ENCODE peak calls at places on chromosomes 1 and 21, in eight cellular contexts. K is anterior cingulate cortex; Z is uterus; V is NCI-H524; M is T-cell; T is GDM1; W is activated CD8-positive, alpha-beta memory T cell treated with anti-CD3 and anti-CD28 coated beads, Interleukin-2, amount 50 U/mL, for 4 hours; I is activated naive CD4-positive, alpha-beta T cell. H is an unnamed sample.
A peak's percentile ranks its signal among the peaks of the same experiment; 100 is the strongest.

GRCh38 chr1:115133440-115133839 is 44.1 kb upstream of the TSPAN2 start:
- DNase-seq in W (no peak), T (no peak), Z (no peak), K (no peak), M (no peak), I (no peak), V (no peak), H (no peak)

GRCh38 chr21:35227774-35228173 is 178.7 kb upstream of the RUNX1 start:
- DNase-seq in T (no peak), V (no peak), M (no peak), W (no peak), K (no peak), Z (no peak), I (no peak), H (peak; percentile 60)

GRCh38 chr1:24185056-24185455 is 2.0 kb downstream of the IFNLR1 start:
- DNase-seq in K (no peak), I (no peak), W (no peak), T (no peak), Z (no peak), V (no peak), M (no peak), H (no peak)

GRCh38 chr1:101288491-101288944 is 51.7 kb downstream of the S1PR1 start:
- DNase-seq in M (peak; percentile 43), V (peak; percentile 11), W (peak; percentile 66), K (peak; percentile 49), Z (peak; percentile 52), T (peak; percentile 40), I (peak; percentile 24), H (peak; percentile 65)

GRCh38 chr1:70415882-70416281 is 4.8 kb downstream of the CTH start:
- DNase-seq in K (no peak), M (no peak), Z (no peak), W (no peak), I (no peak), T (no peak), V (no peak), H (no peak)

GRCh38 chr1:234437423-234438171 is 41.4 kb downstream of the TARBP1 start:
- DNase-seq in W (no peak), T (no peak), V (no peak), K (no peak), Z (no peak), M (no peak), I (no peak), H (no peak)

GRCh38 chr1:215983680-215984079 is 416.6 kb downstream of the KCTD3 start:
- DNase-seq in K (no peak), M (no peak), Z (no peak), W (no peak), V (no peak), T (no peak), I (no peak), H (no peak)

GRCh38 chr1:67558449-67559193 is 126.4 kb upstream of the GADD45A start:
- DNase-seq in I (no peak), V (no peak), T (no peak), M (no peak), K (no peak), W (no peak), Z (no peak), H (no peak)

GRCh38 chr1:2208309-2209239 is 14.0 kb upstream of the FAAP20 start:
- DNase-seq in Z (peak; percentile 76), V (peak; percentile 26), W (no peak), M (no peak), I (no peak), K (no peak), T (no peak), H (no peak)

H was measured in naive B cell.